ENCODE peak calls at places on chromosome 19, in eight cellular contexts. I is thoracic aorta, H is neural progenitor cell, Q is A549, Z is BE2C, L is PC-3, V is esophagus squamous epithelium, J is breast epithelium. U is an unnamed sample. For H3K9me3, the result is how much of the 10 kb centered on the place peaks cover.

GRCh38 chr19:39307822-39308530 is 11.8 kb downstream of the IFNL1 start:
- DNase-seq in I (no peak), H (peak), Q (no peak), Z (no peak), L (no peak), V (no peak), J (no peak), U (no peak)

GRCh38 chr19:16207490-16208025 is 9.8 kb downstream of the AP1M1 start:
- DNase-seq in I (no peak), H (no peak), Q (no peak), Z (no peak), L (no peak), V (no peak), J (no peak), U (no peak)

GRCh38 chr19:51927859-51928258 is 587 bp downstream of the ZNF613 start:
- DNase-seq in I (no peak), H (no peak), Q (no peak), Z (no peak), L (no peak), V (no peak), J (no peak), U (no peak)

GRCh38 chr19:21851596-21852345 is 15.8 kb upstream of the ZNF43 start:
- DNase-seq in I (peak), H (peak), Q (peak), Z (peak), L (peak), V (peak), J (peak), U (peak)

GRCh38 chr19:31975461-31975860 is 369.9 kb upstream of the ZNF507 start:
- DNase-seq in I (no peak), H (no peak), Q (no peak), Z (no peak), L (no peak), V (no peak), J (no peak), U (no peak)

GRCh38 chr19:17706750-17707181 is 12.5 kb upstream of the MAP1S start:
- DNase-seq in I (no peak), H (peak), Q (peak), Z (peak), L (no peak), V (no peak), J (no peak), U (no peak)

GRCh38 chr19:12794196-12794921 is 3.1 kb downstream of the JUNB start:
- DNase-seq in I (no peak), H (no peak), Q (peak), Z (no peak), L (peak), V (no peak), J (no peak), U (no peak)

GRCh38 chr19:6442087-6442688 is 8.6 kb upstream of the SLC25A41 start:
- DNase-seq in I (no peak), H (no peak), Q (no peak), Z (no peak), L (no peak), V (no peak), J (no peak), U (no peak)

GRCh38 chr19:32373614-32374295 is 28.3 kb downstream of the ZNF507 start:
- DNase-seq in I (peak), H (no peak), Q (peak), Z (no peak), L (peak), V (no peak), J (peak), U (no peak)

GRCh38 chr19:1313695-1314613 is 28.3 kb downstream of the EFNA2 start:
- DNase-seq in I (no peak), H (no peak), Q (peak), Z (peak), L (no peak), V (no peak), J (no peak), U (no peak)

GRCh38 chr19:46863818-46864629 is 3.2 kb downstream of the ARHGAP35 start:
- DNase-seq in I (no peak), H (peak), Q (no peak), Z (peak), L (peak), V (no peak), J (peak), U (peak)

GRCh38 chr19:44576843-44577565 is 36.4 kb upstream of the IGSF23 start:
- DNase-seq in I (no peak), H (peak), Q (peak), Z (peak), L (peak), V (no peak), J (no peak), U (no peak)

GRCh38 chr19:6720369-6721112 is at the start of gene C3:
- DNase-seq in I (no peak), H (no peak), Q (peak), Z (no peak), L (no peak), V (no peak), J (peak), U (peak)

GRCh38 chr19:33477781-33478180 is 43.8 kb downstream of the PEPD start:
- DNase-seq in I (no peak), H (no peak), Q (no peak), Z (no peak), L (peak), V (no peak), J (no peak), U (no peak)

GRCh38 chr19:7428651-7429113 is 60.2 kb downstream of the PEX11G start:
- DNase-seq in I (no peak), H (no peak), Q (no peak), Z (no peak), L (no peak), V (no peak), J (no peak), U (no peak)

GRCh38 chr19:36128392-36128736 is 11.5 kb upstream of the CAPNS1 start:
- DNase-seq in I (no peak), H (peak), Q (no peak), Z (no peak), L (no peak), V (no peak), J (no peak), U (no peak)

GRCh38 chr19:11035441-11036377 is 53.6 kb upstream of the LDLR start:
- DNase-seq in I (peak), H (peak), Q (peak), Z (peak), L (peak), V (peak), J (peak), U (peak)

GRCh38 chr19:45824041-45824471 is 8.9 kb upstream of the RSPH6A start:
- DNase-seq in I (no peak), H (no peak), Q (no peak), Z (peak), L (no peak), V (no peak), J (peak), U (no peak)

GRCh38 chr19:17183271-17183757 is 31.8 kb upstream of the USE1 start:
- DNase-seq in I (no peak), H (no peak), Q (no peak), Z (no peak), L (no peak), V (no peak), J (no peak), U (no peak)

GRCh38 chr19:778910-779653 is 18.2 kb upstream of the PTBP1 start:
- DNase-seq in I (no peak), H (no peak), Q (peak), Z (no peak), L (peak), V (no peak), J (peak), U (no peak)

GRCh38 chr19:33686246-33686645 is 64.5 kb downstream of the CHST8 start:
- DNase-seq in I (no peak), H (no peak), Q (no peak), Z (no peak), L (no peak), V (no peak), J (no peak), U (peak)

GRCh38 chr19:20357921-20358320 is 190.9 kb downstream of the ZNF486 start:
- DNase-seq in I (no peak), H (no peak), Q (no peak), Z (no peak), L (no peak), V (no peak), J (no peak), U (no peak)

GRCh38 chr19:50555033-50555432 is 13.2 kb downstream of the LRRC4B start:
- DNase-seq in I (no peak), H (no peak), Q (no peak), Z (no peak), L (no peak), V (no peak), J (no peak), U (no peak)

GRCh38 chr19:50870417-50871089 is 2.7 kb upstream of the KLK2 start:
- DNase-seq in I (no peak), H (peak), Q (peak), Z (no peak), L (no peak), V (no peak), J (no peak), U (peak)

GRCh38 chr19:1855040-1855827 is 7.0 kb upstream of the REXO1 start:
- DNase-seq in I (no peak), H (peak), Q (peak), Z (peak), L (peak), V (peak), J (peak), U (peak)

GRCh38 chr19:39970674-39971379 is at the start of gene PSMC4:
- DNase-seq in I (peak), H (peak), Q (peak), Z (peak), L (peak), V (peak), J (peak), U (peak)

GRCh38 chr19:30053558-30053957 is 111.5 kb downstream of the URI1 start:
- DNase-seq in I (no peak), H (no peak), Q (no peak), Z (no peak), L (no peak), V (no peak), J (no peak), U (no peak)

GRCh38 chr19:17214531-17215124 is 529 bp upstream of the USE1 start:
- DNase-seq in I (no peak), H (no peak), Q (no peak), Z (no peak), L (no peak), V (no peak), J (no peak), U (no peak)

GRCh38 chr19:43691755-43692154 is 21.8 kb upstream of the PLAUR start:
- DNase-seq in I (no peak), H (no peak), Q (peak), Z (no peak), L (no peak), V (no peak), J (no peak), U (no peak)

GRCh38 chr19:3470500-3471128 is 9.7 kb downstream of the SMIM24 start:
- DNase-seq in I (no peak), H (no peak), Q (no peak), Z (no peak), L (no peak), V (no peak), J (no peak), U (no peak)
- H3K9me3 ChIP-seq in I (under half), H (under half), Q (under half), Z (under half), L (under half), V (under half), J (under half), U (under half)

GRCh38 chr19:14383898-14384669 is 2.8 kb downstream of the ADGRE5 start:
- DNase-seq in I (no peak), H (no peak), Q (no peak), Z (no peak), L (peak), V (no peak), J (no peak), U (peak)
- H3K4me3 ChIP-seq in I (peak), H (no peak), Q (peak), Z (no peak), L (peak), V (peak), J (peak), U (peak)

DNA sequence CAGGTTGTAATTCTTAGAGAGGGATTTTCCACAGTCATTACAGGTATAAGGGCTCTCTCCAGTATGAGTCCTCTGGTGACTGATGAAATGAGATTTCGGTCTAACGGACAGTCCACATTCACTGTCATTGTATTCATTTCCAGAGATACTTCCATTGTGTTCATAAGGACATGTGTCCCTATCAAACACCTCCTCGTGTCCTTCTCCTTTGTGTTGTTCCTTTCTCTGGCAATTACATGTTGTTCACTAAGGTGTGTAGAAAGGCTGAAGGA is 10.5 kb upstream of the ZSCAN18 start:
- DNase-seq in I (no peak), H (no peak), Q (no peak), Z (no peak), L (no peak), V (no peak), J (no peak), U (no peak)
- H3K9me3 ChIP-seq in I (half or more), H (under half), Q (half or more), Z (under half), L (half or more), V (half or more), J (half or more), U (under half)

GRCh38 chr19:35106291-35106583 is 9.4 kb upstream of the FXYD3 start:
- DNase-seq in I (no peak), H (no peak), Q (no peak), Z (no peak), L (no peak), V (no peak), J (no peak), U (no peak)
- H3K4me3 ChIP-seq in I (no peak), H (no peak), Q (no peak), Z (no peak), L (no peak), V (no peak), J (no peak), U (no peak)

GRCh38 chr19:55836340-55836739 is at the start of gene NLRP4:
- DNase-seq in I (no peak), H (no peak), Q (peak), Z (no peak), L (no peak), V (no peak), J (no peak), U (no peak)

GRCh38 chr19:55832676-55833075 is 877 bp upstream of the NLRP11 start:
- DNase-seq in I (no peak), H (no peak), Q (no peak), Z (no peak), L (no peak), V (no peak), J (no peak), U (no peak)

GRCh38 chr19:55830656-55831055 is 1.1 kb downstream of the NLRP11 start:
- DNase-seq in I (no peak), H (no peak), Q (no peak), Z (no peak), L (no peak), V (no peak), J (no peak), U (no peak)

GRCh38 chr19:55831846-55832245 is at the start of gene NLRP11:
- DNase-seq in I (no peak), H (no peak), Q (no peak), Z (no peak), L (no peak), V (no peak), J (no peak), U (no peak)
- H3K9me3 ChIP-seq in I (under half), H (under half), Q (under half), Z (under half), L (under half), V (under half), J (under half), U (under half)